ENCODE peak calls at places on chromosomes 12 and 14, in nine cellular contexts. U is ovary, E is A549, V is transverse colon, S is SK-N-SH, A is HepG2, O is suprapubic skin, P is H1, Y is stomach. R is an unnamed sample.

GRCh38 chr12:1830981-1831930 is 10.9 kb downstream of the LRTM2 start:
- DNase-seq in U (peak), E (peak), V (peak), S (peak), A (peak), O (no peak), P (peak), Y (peak), R (no peak)

GRCh38 chr12:107761502-107761904 is 566 bp upstream of the PRDM4 start:
- DNase-seq in U (no peak), E (no peak), V (no peak), S (peak), A (no peak), O (no peak), P (no peak), Y (no peak), R (no peak)

GRCh38 chr12:3189282-3189681 is 112.1 kb downstream of the TSPAN9 start:
- DNase-seq in U (no peak), E (no peak), V (no peak), S (no peak), A (no peak), O (no peak), P (no peak), Y (no peak), R (no peak)

GRCh38 chr12:117692512-117692911 is 276.3 kb downstream of the KSR2 start:
- DNase-seq in U (no peak), E (no peak), V (no peak), S (no peak), A (no peak), O (no peak), P (no peak), Y (no peak), R (no peak)

GRCh38 chr14:104428333-104428851 is 151.2 kb upstream of the C14orf180 start:
- DNase-seq in U (no peak), E (no peak), V (no peak), S (no peak), A (no peak), O (peak), P (no peak), Y (peak), R (no peak)

GRCh38 chr12:50720085-50720484 is 43.8 kb upstream of the ATF1 start:
- DNase-seq in U (no peak), E (no peak), V (no peak), S (no peak), A (peak), O (no peak), P (no peak), Y (no peak), R (no peak)

GRCh38 chr12:49094104-49094948 is at the start of gene DHH:
- DNase-seq in U (peak), E (no peak), V (no peak), S (peak), A (no peak), O (no peak), P (no peak), Y (no peak), R (no peak)

GRCh38 chr12:47904647-47905312 is at the start of gene VDR:
- DNase-seq in U (peak), E (peak), V (peak), S (peak), A (peak), O (peak), P (peak), Y (peak), R (peak)

GRCh38 chr12:47870175-47870781 is 34.5 kb downstream of the VDR start:
- DNase-seq in U (no peak), E (peak), V (peak), S (peak), A (peak), O (no peak), P (peak), Y (peak), R (peak)

GRCh38 chr14:92953526-92953925 is 30.6 kb downstream of the CHGA start:
- DNase-seq in U (no peak), E (no peak), V (no peak), S (no peak), A (no peak), O (no peak), P (no peak), Y (no peak), R (no peak)

GRCh38 chr14:38210587-38211257 is 3.0 kb downstream of the SSTR1 start:
- DNase-seq in U (peak), E (peak), V (no peak), S (no peak), A (no peak), O (no peak), P (no peak), Y (peak), R (no peak)

GRCh38 chr14:103705158-103705523 is 10.1 kb downstream of the XRCC3 start:
- DNase-seq in U (peak), E (no peak), V (no peak), S (no peak), A (no peak), O (no peak), P (no peak), Y (peak), R (no peak)

GRCh38 chr12:33706927-33707326 is 267.3 kb upstream of the SYT10 start:
- DNase-seq in U (no peak), E (no peak), V (no peak), S (no peak), A (no peak), O (no peak), P (no peak), Y (no peak), R (no peak)

GRCh38 chr12:6039894-6040601 is 84.4 kb downstream of the VWF start:
- DNase-seq in U (peak), E (peak), V (peak), S (peak), A (peak), O (no peak), P (no peak), Y (peak), R (no peak)

GRCh38 chr14:58752782-58753181 is 115.0 kb downstream of the DACT1 start:
- DNase-seq in U (peak), E (peak), V (peak), S (no peak), A (peak), O (peak), P (no peak), Y (peak), R (peak)

GRCh38 chr14:24639270-24639669 is 5.3 kb upstream of the GZMB start:
- DNase-seq in U (no peak), E (no peak), V (no peak), S (no peak), A (no peak), O (no peak), P (no peak), Y (no peak), R (no peak)

GRCh38 chr12:108508243-108508642 is 6.8 kb upstream of the FICD start:
- DNase-seq in U (no peak), E (no peak), V (no peak), S (no peak), A (no peak), O (no peak), P (no peak), Y (no peak), R (no peak)

GRCh38 chr12:44972746-44973421 is 78.0 kb downstream of the DBX2 start:
- DNase-seq in U (no peak), E (peak), V (no peak), S (peak), A (peak), O (no peak), P (no peak), Y (no peak), R (no peak)

GRCh38 chr14:29925106-29925722 is 2.4 kb downstream of the PRKD1 start:
- DNase-seq in U (no peak), E (no peak), V (no peak), S (no peak), A (no peak), O (no peak), P (no peak), Y (no peak), R (no peak)

GRCh38 chr14:40216976-40217375 is 784.7 kb upstream of the FBXO33 start:
- DNase-seq in U (no peak), E (no peak), V (no peak), S (no peak), A (no peak), O (no peak), P (no peak), Y (no peak), R (no peak)

GRCh38 chr12:3613641-3614180 is 122.7 kb downstream of the PRMT8 start:
- DNase-seq in U (no peak), E (no peak), V (no peak), S (no peak), A (no peak), O (no peak), P (no peak), Y (no peak), R (no peak)

GRCh38 chr14:43031598-43031997 is 1424.9 kb downstream of the LRFN5 start:
- DNase-seq in U (no peak), E (peak), V (no peak), S (no peak), A (no peak), O (no peak), P (no peak), Y (no peak), R (no peak)

GRCh38 chr12:29238822-29239291 is 89.8 kb downstream of the FAR2 start:
- DNase-seq in U (no peak), E (no peak), V (no peak), S (no peak), A (no peak), O (no peak), P (no peak), Y (no peak), R (no peak)

GRCh38 chr12:129704232-129704830 is 199.5 kb downstream of the TMEM132D start:
- DNase-seq in U (no peak), E (peak), V (no peak), S (no peak), A (no peak), O (no peak), P (peak), Y (no peak), R (no peak)

GRCh38 chr12:128098725-128099124 is 168.2 kb upstream of the TMEM132C start:
- DNase-seq in U (no peak), E (no peak), V (no peak), S (no peak), A (no peak), O (no peak), P (no peak), Y (no peak), R (no peak)

GRCh38 chr14:74825008-74825407 is 50.9 kb downstream of the PROX2 start:
- DNase-seq in U (no peak), E (no peak), V (no peak), S (no peak), A (no peak), O (no peak), P (no peak), Y (no peak), R (no peak)

GRCh38 chr12:45547822-45548221 is 181.7 kb upstream of the ARID2 start:
- DNase-seq in U (no peak), E (no peak), V (no peak), S (no peak), A (no peak), O (no peak), P (no peak), Y (no peak), R (no peak)

GRCh38 chr12:16611146-16611545 is 5.2 kb upstream of the LMO3 start:
- DNase-seq in U (no peak), E (no peak), V (no peak), S (no peak), A (no peak), O (no peak), P (no peak), Y (no peak), R (no peak)

GRCh38 chr14:95046711-95047681 is 110.3 kb downstream of the DICER1 start:
- DNase-seq in U (no peak), E (no peak), V (peak), S (no peak), A (no peak), O (peak), P (no peak), Y (peak), R (no peak)

GRCh38 chr12:20696181-20696580 is 1.0 kb downstream of the SLCO1C1 start:
- DNase-seq in U (no peak), E (no peak), V (no peak), S (no peak), A (no peak), O (no peak), P (no peak), Y (no peak), R (peak)

GRCh38 chr12:130162267-130162666 is at the start of gene FZD10:
- DNase-seq in U (peak), E (no peak), V (peak), S (peak), A (no peak), O (no peak), P (no peak), Y (no peak), R (no peak)

GRCh38 chr14:89201645-89202044 is 215.4 kb downstream of the FOXN3 start:
- DNase-seq in U (no peak), E (no peak), V (no peak), S (no peak), A (no peak), O (no peak), P (no peak), Y (no peak), R (no peak)

GRCh38 chr12:71938728-71939385 is at the start of gene TPH2:
- DNase-seq in U (peak), E (peak), V (peak), S (peak), A (peak), O (no peak), P (peak), Y (peak), R (no peak)

GRCh38 chr12:71941174-71941573 is 2.5 kb downstream of the TPH2 start:
- DNase-seq in U (no peak), E (no peak), V (no peak), S (no peak), A (no peak), O (no peak), P (no peak), Y (no peak), R (no peak)

DNA sequence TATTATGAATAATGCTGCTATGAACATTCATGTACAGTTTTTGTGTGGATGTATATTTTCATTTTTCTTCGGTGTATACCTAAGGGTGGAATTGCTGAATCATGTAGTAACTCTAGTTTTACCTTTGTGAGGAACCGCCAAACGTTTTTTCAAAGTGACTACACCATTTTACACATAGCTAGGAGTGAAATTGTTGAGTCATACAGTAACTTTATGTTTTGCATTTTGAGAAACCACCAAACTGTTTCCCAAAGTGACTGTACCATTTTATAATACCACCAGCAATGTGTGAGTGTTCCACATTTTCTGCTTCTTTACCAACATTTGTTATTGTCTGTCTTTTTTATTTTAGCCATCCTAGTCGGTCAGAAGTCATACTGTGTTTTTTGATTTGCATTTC is 3.1 kb upstream of the TPH2 start:
- DNase-seq in U (no peak), E (no peak), V (no peak), S (no peak), A (no peak), O (no peak), P (no peak), Y (no peak), R (no peak)
- TF ChIP-seq EP300 in U (no peak), E (no peak), V (no peak), S (no peak), A (no peak), O (no peak), P (no peak), Y (no peak), R (no peak)

GRCh38 chr14:68874746-68875155 is 81.9 kb upstream of the ZFP36L1 start:
- DNase-seq in U (no peak), E (no peak), V (no peak), S (no peak), A (no peak), O (no peak), P (no peak), Y (no peak), R (no peak)

GRCh38 chr14:68871392-68871791 is 78.5 kb upstream of the ZFP36L1 start:
- DNase-seq in U (no peak), E (no peak), V (no peak), S (no peak), A (no peak), O (no peak), P (no peak), Y (no peak), R (no peak)

GRCh38 chr14:68877993-68878575 is 85.2 kb upstream of the ZFP36L1 start:
- DNase-seq in U (no peak), E (no peak), V (no peak), S (no peak), A (no peak), O (peak), P (no peak), Y (no peak), R (no peak)

GRCh38 chr14:68876976-68877375 is 84.1 kb upstream of the ZFP36L1 start:
- DNase-seq in U (no peak), E (no peak), V (no peak), S (no peak), A (no peak), O (peak), P (no peak), Y (no peak), R (no peak)

DNA sequence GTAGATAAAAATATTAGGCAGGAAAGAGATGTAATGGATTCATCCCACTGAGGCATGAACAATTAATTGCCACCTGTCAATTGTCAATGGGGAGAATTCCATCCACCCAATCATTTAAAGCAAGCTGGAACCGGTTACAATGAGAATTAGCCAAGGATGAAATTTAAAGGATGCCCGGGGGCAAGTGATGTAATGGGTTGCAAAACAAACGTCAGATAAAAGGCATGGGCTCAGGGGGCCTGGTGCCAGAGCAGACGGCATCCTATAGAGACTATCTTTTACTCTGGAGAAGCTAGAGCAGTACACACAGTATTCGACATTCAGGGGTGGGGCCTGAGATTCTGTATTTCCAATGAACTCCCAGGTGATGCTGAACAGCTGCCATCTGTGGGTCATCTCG is 80.5 kb upstream of the ZFP36L1 start:
- DNase-seq in U (no peak), E (no peak), V (no peak), S (peak), A (no peak), O (no peak), P (no peak), Y (no peak), R (no peak)
- H3K27ac ChIP-seq in U (no peak), E (no peak), V (no peak), S (no peak), A (no peak), O (no peak), P (no peak), Y (no peak), R (no peak)

DNA sequence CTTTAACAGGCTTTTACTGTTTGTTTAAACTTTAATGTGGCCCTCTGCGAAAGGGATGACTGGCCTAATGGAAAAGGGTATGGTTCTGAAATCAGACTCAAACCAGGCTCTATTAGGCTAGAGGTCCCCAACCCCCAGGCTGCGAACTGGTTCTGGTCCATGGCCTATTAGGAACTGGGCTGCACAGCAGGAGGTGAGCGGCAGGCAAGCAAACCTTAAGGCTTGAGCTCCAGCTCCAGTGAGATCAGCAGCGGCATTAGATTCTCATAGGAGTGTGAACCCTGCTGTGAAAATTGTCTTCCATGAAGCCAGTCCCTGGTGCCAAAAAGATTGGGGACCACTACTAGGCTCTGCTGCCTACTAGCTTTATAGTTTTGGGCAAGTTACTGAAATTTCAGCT is 11.1 kb downstream of the GALNT4 start:
- DNase-seq in U (no peak), E (no peak), V (no peak), S (no peak), A (no peak), O (no peak), P (no peak), Y (no peak), R (no peak)
- H3K4me3 ChIP-seq in U (no peak), E (no peak), V (no peak), S (no peak), A (no peak), O (no peak), P (no peak), Y (no peak), R (no peak)

GRCh38 chr12:97899956-97900355 is 437.4 kb downstream of the RMST start:
- DNase-seq in U (no peak), E (no peak), V (no peak), S (no peak), A (peak), O (no peak), P (no peak), Y (no peak), R (no peak)
- TF ChIP-seq EP300 in U (no peak), E (no peak), V (no peak), S (no peak), A (no peak), O (no peak), P (no peak), Y (no peak), R (no peak)

GRCh38 chr12:121279507-121279915 is 17.0 kb downstream of the CAMKK2 start:
- DNase-seq in U (peak), E (no peak), V (peak), S (peak), A (no peak), O (no peak), P (no peak), Y (no peak), R (peak)
- H3K27ac ChIP-seq in U (peak), E (no peak), V (no peak), S (peak), A (no peak), O (peak), P (no peak), Y (peak), R (peak)

GRCh38 chr14:36582874-36583241 is 444 bp upstream of the NKX2-8 start:
- DNase-seq in U (no peak), E (no peak), V (no peak), S (peak), A (no peak), O (no peak), P (no peak), Y (no peak), R (no peak)

GRCh38 chr14:36583242-36584166 is 1.1 kb upstream of the NKX2-8 start:
- DNase-seq in U (no peak), E (no peak), V (no peak), S (peak), A (no peak), O (no peak), P (no peak), Y (no peak), R (no peak)

GRCh38 chr14:36580141-36580855 is 2.1 kb downstream of the NKX2-8 start:
- DNase-seq in U (no peak), E (no peak), V (no peak), S (peak), A (no peak), O (no peak), P (no peak), Y (no peak), R (no peak)

GRCh38 chr14:36580856-36581831 is 1.3 kb downstream of the NKX2-8 start:
- DNase-seq in U (peak), E (peak), V (no peak), S (peak), A (no peak), O (no peak), P (no peak), Y (no peak), R (no peak)

GRCh38 chr14:36582011-36582873 is at the start of gene NKX2-8:
- DNase-seq in U (no peak), E (peak), V (no peak), S (peak), A (no peak), O (no peak), P (no peak), Y (no peak), R (no peak)
- H3K4me3 ChIP-seq in U (no peak), E (peak), V (peak), S (no peak), A (no peak), O (peak), P (peak), Y (peak), R (peak)

DNA sequence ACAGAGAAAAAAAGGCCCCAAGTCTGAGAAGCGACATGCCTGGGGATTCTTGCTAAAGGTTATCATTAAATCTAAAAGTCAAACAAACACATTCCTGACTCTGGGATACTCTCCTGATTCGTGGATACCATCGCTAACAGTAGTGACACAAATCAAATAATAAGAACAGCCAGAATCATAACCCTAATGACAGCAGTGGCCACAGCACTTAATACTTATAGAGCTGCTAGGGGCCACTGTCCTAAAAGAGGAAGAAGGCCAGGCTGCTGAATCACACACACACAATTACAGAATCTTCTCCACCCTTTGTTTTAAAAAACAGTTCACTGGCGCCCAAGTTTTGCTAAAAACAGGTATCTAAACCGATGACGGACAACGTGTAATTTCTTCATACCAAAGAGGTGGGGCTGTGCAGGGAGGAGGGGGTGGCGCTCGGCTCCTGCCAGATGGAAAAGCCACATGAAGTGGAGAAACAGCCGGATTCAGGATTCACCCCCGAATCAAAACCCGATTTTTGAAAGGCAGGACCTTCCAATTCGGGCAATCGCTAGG is 1.1 kb downstream of the CLIP1 start:
- DNase-seq in U (no peak), E (peak), V (peak), S (peak), A (peak), O (no peak), P (no peak), Y (peak), R (no peak)
- TF ChIP-seq EP300 in U (no peak), E (no peak), V (no peak), S (no peak), A (no peak), O (no peak), P (no peak), Y (no peak), R (no peak)

GRCh38 chr12:57611116-57611809 is at the start of gene ARHGEF25:
- DNase-seq in U (peak), E (peak), V (peak), S (peak), A (peak), O (no peak), P (no peak), Y (peak), R (peak)
- H3K27ac ChIP-seq in U (peak), E (peak), V (peak), S (peak), A (peak), O (peak), P (no peak), Y (peak), R (peak)